ENCODE peak calls at places on chromosomes 5 and 9, in eight cellular contexts. One of them, this sample, is unnamed. For H3K36me3, the result is how much of the 10 kb centered on the place peaks cover.

GRCh38 chr5:124057161-124057814 is 545.3 kb downstream of the CSNK1G3 start:
- DNase-seq in cardiac muscle cell: no peak
- DNase-seq in H7: no peak
- DNase-seq in IMR-90: no peak
- DNase-seq in colonic mucosa: peak
- DNase-seq in MM.1S: peak
- DNase-seq in stomach: peak
- DNase-seq in Caco-2: no peak
- DNase-seq in this sample: peak

GRCh38 chr9:70593241-70593640 is 178.8 kb upstream of the KLF9 start:
- DNase-seq in IMR-90: no peak
- DNase-seq in cardiac muscle cell: no peak
- DNase-seq in MM.1S: no peak
- DNase-seq in stomach: no peak
- DNase-seq in colonic mucosa: no peak
- DNase-seq in Caco-2: no peak
- DNase-seq in H7: no peak
- DNase-seq in this sample: no peak

GRCh38 chr5:127872494-127872893 is 169.3 kb downstream of the CCDC192 start:
- DNase-seq in Caco-2: no peak
- DNase-seq in colonic mucosa: no peak
- DNase-seq in MM.1S: no peak
- DNase-seq in IMR-90: no peak
- DNase-seq in stomach: no peak
- DNase-seq in cardiac muscle cell: peak
- DNase-seq in H7: no peak
- DNase-seq in this sample: peak

GRCh38 chr9:33473643-33474352 is at the start of gene NOL6:
- DNase-seq in stomach: peak
- DNase-seq in IMR-90: peak
- DNase-seq in H7: peak
- DNase-seq in MM.1S: peak
- DNase-seq in colonic mucosa: peak
- DNase-seq in Caco-2: peak
- DNase-seq in cardiac muscle cell: peak
- DNase-seq in this sample: peak

GRCh38 chr5:153088538-153088937 is 401.9 kb upstream of the GRIA1 start:
- DNase-seq in colonic mucosa: no peak
- DNase-seq in Caco-2: no peak
- DNase-seq in H7: no peak
- DNase-seq in MM.1S: no peak
- DNase-seq in stomach: no peak
- DNase-seq in cardiac muscle cell: no peak
- DNase-seq in IMR-90: no peak
- DNase-seq in this sample: no peak

GRCh38 chr9:70566743-70567142 is 152.3 kb upstream of the KLF9 start:
- DNase-seq in stomach: no peak
- DNase-seq in MM.1S: no peak
- DNase-seq in IMR-90: no peak
- DNase-seq in H7: peak
- DNase-seq in cardiac muscle cell: no peak
- DNase-seq in Caco-2: no peak
- DNase-seq in colonic mucosa: no peak
- DNase-seq in this sample: no peak

GRCh38 chr9:96500696-96501660 is 51.0 kb downstream of the HABP4 start:
- DNase-seq in cardiac muscle cell: no peak
- DNase-seq in H7: peak
- DNase-seq in IMR-90: peak
- DNase-seq in MM.1S: no peak
- DNase-seq in Caco-2: no peak
- DNase-seq in stomach: no peak
- DNase-seq in colonic mucosa: no peak
- DNase-seq in this sample: no peak

GRCh38 chr9:23789529-23790254 is 36.3 kb downstream of the ELAVL2 start:
- DNase-seq in colonic mucosa: no peak
- DNase-seq in H7: no peak
- DNase-seq in MM.1S: peak
- DNase-seq in IMR-90: no peak
- DNase-seq in cardiac muscle cell: no peak
- DNase-seq in Caco-2: no peak
- DNase-seq in stomach: no peak
- DNase-seq in this sample: no peak

GRCh38 chr5:52981507-52981906 is 7.6 kb upstream of the ITGA2 start:
- DNase-seq in cardiac muscle cell: no peak
- DNase-seq in colonic mucosa: no peak
- DNase-seq in stomach: no peak
- DNase-seq in Caco-2: no peak
- DNase-seq in MM.1S: no peak
- DNase-seq in H7: no peak
- DNase-seq in IMR-90: no peak
- DNase-seq in this sample: no peak

GRCh38 chr5:26482817-26483375 is 555.5 kb downstream of the CDH9 start:
- DNase-seq in stomach: no peak
- DNase-seq in cardiac muscle cell: no peak
- DNase-seq in colonic mucosa: no peak
- DNase-seq in MM.1S: peak
- DNase-seq in Caco-2: peak
- DNase-seq in H7: peak
- DNase-seq in IMR-90: no peak
- DNase-seq in this sample: peak

GRCh38 chr9:127550277-127550676 is 61.8 kb upstream of the STXBP1 start:
- DNase-seq in Caco-2: no peak
- DNase-seq in stomach: no peak
- DNase-seq in MM.1S: no peak
- DNase-seq in H7: no peak
- DNase-seq in colonic mucosa: no peak
- DNase-seq in cardiac muscle cell: no peak
- DNase-seq in IMR-90: no peak
- DNase-seq in this sample: no peak

GRCh38 chr5:8247074-8247473 is 378.1 kb downstream of the MTRR start:
- DNase-seq in MM.1S: no peak
- DNase-seq in cardiac muscle cell: no peak
- DNase-seq in Caco-2: no peak
- DNase-seq in IMR-90: no peak
- DNase-seq in H7: no peak
- DNase-seq in stomach: no peak
- DNase-seq in colonic mucosa: no peak
- DNase-seq in this sample: no peak

GRCh38 chr9:99576002-99576401 is 245.7 kb upstream of the NR4A3 start:
- DNase-seq in stomach: no peak
- DNase-seq in colonic mucosa: no peak
- DNase-seq in cardiac muscle cell: no peak
- DNase-seq in H7: no peak
- DNase-seq in IMR-90: no peak
- DNase-seq in Caco-2: no peak
- DNase-seq in MM.1S: no peak
- DNase-seq in this sample: no peak

GRCh38 chr9:36401179-36401740 is 1.2 kb upstream of the RNF38 start:
- DNase-seq in IMR-90: peak
- DNase-seq in stomach: peak
- DNase-seq in MM.1S: peak
- DNase-seq in Caco-2: no peak
- DNase-seq in H7: peak
- DNase-seq in cardiac muscle cell: peak
- DNase-seq in colonic mucosa: peak
- DNase-seq in this sample: peak

GRCh38 chr5:172104801-172105701 is 83.0 kb downstream of the STK10 start:
- DNase-seq in stomach: no peak
- DNase-seq in IMR-90: no peak
- DNase-seq in cardiac muscle cell: no peak
- DNase-seq in colonic mucosa: no peak
- DNase-seq in Caco-2: no peak
- DNase-seq in MM.1S: no peak
- DNase-seq in H7: no peak
- DNase-seq in this sample: no peak
- H3K36me3 ChIP-seq in stomach: under half
- H3K36me3 ChIP-seq in IMR-90: under half
- H3K36me3 ChIP-seq in cardiac muscle cell: under half
- H3K36me3 ChIP-seq in colonic mucosa: under half
- H3K36me3 ChIP-seq in Caco-2: under half
- H3K36me3 ChIP-seq in MM.1S: under half
- H3K36me3 ChIP-seq in H7: under half
- H3K36me3 ChIP-seq in this sample: under half

DNA sequence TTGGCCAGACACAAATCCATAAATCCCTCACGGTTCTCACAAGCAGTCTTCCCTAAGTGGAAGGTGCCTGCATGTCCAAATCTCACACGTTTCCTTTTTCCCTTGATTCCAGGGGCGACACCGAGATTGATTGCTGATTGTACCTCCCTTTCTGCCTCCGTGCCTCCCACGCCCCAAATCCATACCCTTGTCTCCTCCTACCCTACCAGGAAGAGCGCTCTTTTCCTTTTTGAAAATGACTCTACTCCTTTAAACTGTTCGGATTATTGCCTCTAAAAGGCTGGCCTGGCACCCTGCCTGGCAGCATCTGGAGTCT is 4.5 kb downstream of the STC2 start:
- DNase-seq in cardiac muscle cell: no peak
- DNase-seq in IMR-90: no peak
- DNase-seq in stomach: no peak
- DNase-seq in MM.1S: no peak
- DNase-seq in colonic mucosa: no peak
- DNase-seq in H7: no peak
- DNase-seq in Caco-2: no peak
- DNase-seq in this sample: no peak
- H3K36me3 ChIP-seq in cardiac muscle cell: under half
- H3K36me3 ChIP-seq in IMR-90: half or more
- H3K36me3 ChIP-seq in stomach: under half
- H3K36me3 ChIP-seq in MM.1S: under half
- H3K36me3 ChIP-seq in colonic mucosa: under half
- H3K36me3 ChIP-seq in H7: half or more
- H3K36me3 ChIP-seq in Caco-2: under half
- H3K36me3 ChIP-seq in this sample: half or more

GRCh38 chr5:178213748-178214151 is 9.4 kb downstream of the HNRNPAB start:
- DNase-seq in cardiac muscle cell: no peak
- DNase-seq in H7: peak
- DNase-seq in colonic mucosa: peak
- DNase-seq in IMR-90: no peak
- DNase-seq in stomach: peak
- DNase-seq in MM.1S: no peak
- DNase-seq in Caco-2: no peak
- DNase-seq in this sample: no peak

GRCh38 chr5:178215263-178216002 is 11.1 kb downstream of the HNRNPAB start:
- DNase-seq in cardiac muscle cell: no peak
- DNase-seq in H7: no peak
- DNase-seq in colonic mucosa: peak
- DNase-seq in stomach: no peak
- DNase-seq in IMR-90: no peak
- DNase-seq in MM.1S: no peak
- DNase-seq in Caco-2: no peak
- DNase-seq in this sample: no peak

GRCh38 chr5:178216088-178216534 is 11.8 kb downstream of the HNRNPAB start:
- DNase-seq in stomach: no peak
- DNase-seq in H7: no peak
- DNase-seq in cardiac muscle cell: no peak
- DNase-seq in Caco-2: no peak
- DNase-seq in IMR-90: no peak
- DNase-seq in MM.1S: no peak
- DNase-seq in colonic mucosa: no peak
- DNase-seq in this sample: no peak

GRCh38 chr5:178213003-178213449 is 8.7 kb downstream of the HNRNPAB start:
- DNase-seq in Caco-2: no peak
- DNase-seq in stomach: no peak
- DNase-seq in H7: no peak
- DNase-seq in cardiac muscle cell: no peak
- DNase-seq in IMR-90: no peak
- DNase-seq in MM.1S: no peak
- DNase-seq in colonic mucosa: no peak
- DNase-seq in this sample: no peak

DNA sequence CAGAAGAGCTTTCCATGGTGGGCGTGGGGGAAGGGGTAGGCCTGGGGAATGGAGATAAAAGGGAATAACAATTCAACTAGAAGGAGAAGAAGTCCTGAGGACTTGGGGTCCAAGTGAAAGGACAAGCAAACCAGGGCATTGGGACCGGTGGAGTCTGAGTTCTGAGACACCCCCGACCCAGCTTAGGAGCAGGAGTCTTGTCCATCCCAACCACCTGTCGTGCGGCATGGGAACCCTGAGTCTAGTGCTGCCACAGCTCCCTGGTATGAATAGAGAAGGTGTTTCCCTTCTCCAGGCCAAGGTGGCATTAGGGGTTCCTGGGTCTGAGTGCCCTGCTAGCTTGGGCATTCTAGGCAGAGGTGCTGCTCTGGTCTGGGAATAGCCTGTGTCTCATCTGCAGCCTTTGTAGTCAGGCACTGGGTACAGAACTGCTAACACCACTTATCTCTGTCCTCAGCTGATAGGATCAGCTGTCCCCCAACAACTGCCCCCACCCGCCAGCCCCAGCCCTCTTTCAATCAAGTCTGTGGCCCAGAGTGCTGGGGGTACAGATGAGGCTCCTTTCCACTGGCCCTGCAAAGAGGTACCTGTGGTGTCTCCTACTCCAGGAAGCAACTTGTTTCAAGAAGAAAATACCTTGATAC is 9.9 kb downstream of the HNRNPAB start:
- DNase-seq in stomach: no peak
- DNase-seq in MM.1S: no peak
- DNase-seq in H7: no peak
- DNase-seq in Caco-2: no peak
- DNase-seq in colonic mucosa: no peak
- DNase-seq in IMR-90: no peak
- DNase-seq in cardiac muscle cell: no peak
- DNase-seq in this sample: no peak
- H3K36me3 ChIP-seq in stomach: half or more
- H3K36me3 ChIP-seq in MM.1S: under half
- H3K36me3 ChIP-seq in H7: under half
- H3K36me3 ChIP-seq in Caco-2: under half
- H3K36me3 ChIP-seq in colonic mucosa: under half
- H3K36me3 ChIP-seq in IMR-90: half or more
- H3K36me3 ChIP-seq in cardiac muscle cell: half or more
- H3K36me3 ChIP-seq in this sample: under half

GRCh38 chr9:92228628-92229027 is 64.9 kb downstream of the IARS1 start:
- DNase-seq in cardiac muscle cell: no peak
- DNase-seq in H7: no peak
- DNase-seq in Caco-2: no peak
- DNase-seq in IMR-90: no peak
- DNase-seq in MM.1S: no peak
- DNase-seq in colonic mucosa: no peak
- DNase-seq in stomach: no peak
- DNase-seq in this sample: no peak
- H3K36me3 ChIP-seq in cardiac muscle cell: under half
- H3K36me3 ChIP-seq in H7: under half
- H3K36me3 ChIP-seq in Caco-2: under half
- H3K36me3 ChIP-seq in IMR-90: under half
- H3K36me3 ChIP-seq in MM.1S: under half
- H3K36me3 ChIP-seq in colonic mucosa: under half
- H3K36me3 ChIP-seq in stomach: under half
- H3K36me3 ChIP-seq in this sample: under half

This sample was measured in bronchial epithelial cell.